ENCODE peak calls at places on chromosomes 7 and 10, in nine cellular contexts. P is cardiac muscle cell; Q is stimulated activated naive B cell treated with anti-CD40 and anti-IgM and Interleukin-4, amounts not matched to agents 10 μg/mL and 1 μg/mL and 100 μg/mL, for 72 hours; G is stimulated activated naive CD8-positive, alpha-beta T cell treated with anti-CD3 and anti-CD28 coated beads, Interleukin-15, Interleukin-2, amounts not matched to agents 100 U/mL and 50 U/mL, for 24 hours; E is choroid plexus epithelial cell; Y is A549; Z is brain microvascular endothelial cell; X is C1 segment of cervical spinal cord; N is heart left ventricle. K is an unnamed sample.

GRCh38 chr7:127979113-127979727 is 52.0 kb downstream of the LRRC4 start:
- DNase-seq in Z (no peak), P (no peak), G (no peak), E (no peak), N (no peak), Y (no peak), Q (peak), X (no peak), K (no peak)

GRCh38 chr7:95871078-95871848 is 98.9 kb downstream of the DYNC1I1 start:
- DNase-seq in P (peak), Q (no peak), X (no peak), N (no peak), E (peak), Z (peak), G (no peak), Y (peak), K (peak)

GRCh38 chr10:67043041-67043440 is 117.2 kb downstream of the LRRTM3 start:
- DNase-seq in P (no peak), X (no peak), Y (no peak), E (no peak), Q (no peak), G (no peak), N (no peak), Z (no peak), K (no peak)

GRCh38 chr7:155559519-155560108 is 13.3 kb upstream of the CNPY1 start:
- DNase-seq in P (no peak), N (no peak), Q (no peak), Z (no peak), E (no peak), X (no peak), Y (no peak), G (no peak), K (no peak)

GRCh38 chr10:72086466-72087391 is 1.6 kb downstream of the SPOCK2 start:
- DNase-seq in Y (no peak), E (peak), Z (no peak), X (no peak), G (peak), N (peak), Q (no peak), P (no peak), K (no peak)

GRCh38 chr10:46518028-46518725 is 38.3 kb downstream of the GPRIN2 start:
- DNase-seq in Q (no peak), P (no peak), X (no peak), Y (no peak), E (no peak), Z (no peak), G (no peak), N (no peak), K (no peak)

GRCh38 chr7:45890902-45891461 is 2.7 kb downstream of the IGFBP1 start:
- DNase-seq in X (no peak), Q (no peak), G (no peak), Y (no peak), P (peak), N (no peak), E (peak), Z (no peak), K (peak)

GRCh38 chr10:101781655-101781983 is 1.6 kb downstream of the NPM3 start:
- DNase-seq in Z (no peak), X (no peak), E (no peak), Q (no peak), N (no peak), G (no peak), P (no peak), Y (no peak), K (no peak)

GRCh38 chr10:46227571-46228075 is 59.2 kb upstream of the ANTXRL start:
- DNase-seq in N (no peak), E (peak), G (no peak), Y (no peak), Q (peak), Z (no peak), X (no peak), P (no peak), K (no peak)